ENCODE peak calls at places on chromosomes 4 and X, in seven cellular contexts. N is Jurkat, Clone E6-1; F is NB4; E is left ventricle myocardium inferior; J is hepatocyte; T is dorsolateral prefrontal cortex; X is astrocyte of the spinal cord. Y is an unnamed sample.

GRCh38 chr4:113849771-113850170 is 88.2 kb upstream of the CAMK2D start:
- DNase-seq in T (peak; percentile 16), N (no peak), X (no peak), F (no peak), J (no peak), E (peak; percentile 37), Y (peak; percentile 66)

GRCh38 chr4:1194028-1194900 is 21.9 kb upstream of the SPON2 start:
- DNase-seq in E (peak; percentile 85), J (peak; percentile 36), X (peak; percentile 53), N (no peak), T (no peak), F (peak; percentile 85), Y (peak; percentile 64)

GRCh38 chrX:38882894-38883620 is 81.8 kb downstream of the MID1IP1 start:
- DNase-seq in J (no peak), N (no peak), E (no peak), X (peak; percentile 89), F (peak; percentile 33), T (no peak), Y (peak; percentile 96)

GRCh38 chr4:183426507-183426906 is 17.9 kb upstream of the CDKN2AIP start:
- DNase-seq in X (no peak), E (no peak), N (no peak), T (no peak), F (no peak), J (no peak), Y (no peak)

GRCh38 chrX:111100191-111100590 is 4.2 kb downstream of the PAK3 start:
- DNase-seq in N (no peak), T (no peak), F (peak; percentile 48), X (peak; percentile 35), J (peak; percentile 57), E (no peak), Y (peak; percentile 41)

GRCh38 chrX:53435997-53436396 is 1.8 kb upstream of the HSD17B10 start:
- DNase-seq in N (peak; percentile 63), F (peak; percentile 83), X (peak; percentile 71), E (peak; percentile 36), T (peak; percentile 40), J (peak; percentile 71), Y (peak; percentile 71)

GRCh38 chrX:154017766-154018517 is 1.8 kb downstream of the IRAK1 start:
- DNase-seq in E (no peak), N (no peak), T (no peak), X (no peak), F (no peak), J (no peak), Y (no peak)

GRCh38 chr4:6472387-6473263 is at the start of gene PPP2R2C:
- DNase-seq in N (no peak), T (no peak), J (no peak), F (no peak), X (no peak), E (no peak), Y (no peak)

GRCh38 chr4:54237770-54238169 is 8.7 kb downstream of the PDGFRA start:
- DNase-seq in N (no peak), J (no peak), X (no peak), F (no peak), T (no peak), E (no peak), Y (no peak)

GRCh38 chrX:119503484-119503861 is 35.2 kb downstream of the SLC25A5 start:
- DNase-seq in E (no peak), T (no peak), X (peak; percentile 88), N (no peak), J (peak; percentile 33), F (no peak), Y (peak; percentile 82)

GRCh38 chr4:72896515-72896914 is 173.0 kb downstream of the COX18 start:
- DNase-seq in F (no peak), X (peak; percentile 73), T (no peak), E (no peak), J (peak; percentile 46), N (no peak), Y (peak; percentile 81)

GRCh38 chrX:44043496-44043895 is 70.3 kb upstream of the NDP start:
- DNase-seq in T (no peak), E (no peak), F (no peak), J (no peak), X (no peak), N (no peak), Y (peak; percentile 39)

GRCh38 chr4:76897522-76898384 is at the start of gene SOWAHB:
- DNase-seq in X (no peak), F (no peak), E (no peak), N (no peak), J (peak; percentile 90), T (peak; percentile 12), Y (no peak)
- H3K4me3 ChIP-seq in X (peak within 1 kb of the TSS; percentile 39), F (no peak within 1 kb of the TSS), E (peak within 1 kb of the TSS; percentile 65), N (no peak within 1 kb of the TSS), J (peak within 1 kb of the TSS; percentile 73), T (peak within 1 kb of the TSS; percentile 40), Y (no peak within 1 kb of the TSS)

GRCh38 chrX:42220722-42221121 is 297.4 kb upstream of the CASK start:
- DNase-seq in N (no peak), F (no peak), J (no peak), X (no peak), T (no peak), E (no peak), Y (no peak)

GRCh38 chrX:42220083-42220482 is 296.7 kb upstream of the CASK start:
- DNase-seq in F (no peak), X (no peak), T (no peak), N (no peak), J (no peak), E (no peak), Y (no peak)

DNA sequence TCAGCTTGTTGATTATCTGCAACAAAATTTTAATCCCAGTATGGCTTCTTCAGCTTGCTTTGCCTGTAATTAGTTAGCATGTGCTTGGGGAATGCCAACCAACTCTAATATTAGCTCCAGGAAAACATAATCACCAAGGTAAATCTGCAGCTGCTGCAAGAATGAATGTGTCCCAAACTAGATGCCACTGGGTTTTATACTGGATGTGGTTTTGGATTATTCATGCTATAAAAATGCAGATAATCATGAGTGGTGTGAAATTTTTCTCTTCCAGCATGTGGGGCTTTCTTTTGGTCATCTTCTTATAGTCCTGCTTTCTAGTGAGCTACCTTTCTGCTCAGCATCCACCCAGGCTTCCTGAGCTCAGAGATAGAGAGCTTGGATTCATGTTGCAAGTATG is 295.9 kb upstream of the CASK start:
- DNase-seq in T (no peak), F (no peak), N (no peak), X (no peak), J (no peak), E (no peak), Y (no peak)
- H3K4me3 ChIP-seq in T (no peak overlapping the region), F (no peak overlapping the region), N (no peak overlapping the region), X (no peak overlapping the region), J (no peak overlapping the region), E (no peak overlapping the region), Y (no peak overlapping the region)

GRCh38 chr4:158861281-158861680 is 92.5 kb downstream of the FNIP2 start:
- DNase-seq in J (no peak), E (no peak), N (no peak), F (no peak), T (no peak), X (no peak), Y (no peak)
- H3K4me3 ChIP-seq in J (no peak overlapping the region), E (no peak overlapping the region), N (no peak overlapping the region), F (no peak overlapping the region), T (no peak overlapping the region), X (no peak overlapping the region), Y (no peak overlapping the region)

DNA sequence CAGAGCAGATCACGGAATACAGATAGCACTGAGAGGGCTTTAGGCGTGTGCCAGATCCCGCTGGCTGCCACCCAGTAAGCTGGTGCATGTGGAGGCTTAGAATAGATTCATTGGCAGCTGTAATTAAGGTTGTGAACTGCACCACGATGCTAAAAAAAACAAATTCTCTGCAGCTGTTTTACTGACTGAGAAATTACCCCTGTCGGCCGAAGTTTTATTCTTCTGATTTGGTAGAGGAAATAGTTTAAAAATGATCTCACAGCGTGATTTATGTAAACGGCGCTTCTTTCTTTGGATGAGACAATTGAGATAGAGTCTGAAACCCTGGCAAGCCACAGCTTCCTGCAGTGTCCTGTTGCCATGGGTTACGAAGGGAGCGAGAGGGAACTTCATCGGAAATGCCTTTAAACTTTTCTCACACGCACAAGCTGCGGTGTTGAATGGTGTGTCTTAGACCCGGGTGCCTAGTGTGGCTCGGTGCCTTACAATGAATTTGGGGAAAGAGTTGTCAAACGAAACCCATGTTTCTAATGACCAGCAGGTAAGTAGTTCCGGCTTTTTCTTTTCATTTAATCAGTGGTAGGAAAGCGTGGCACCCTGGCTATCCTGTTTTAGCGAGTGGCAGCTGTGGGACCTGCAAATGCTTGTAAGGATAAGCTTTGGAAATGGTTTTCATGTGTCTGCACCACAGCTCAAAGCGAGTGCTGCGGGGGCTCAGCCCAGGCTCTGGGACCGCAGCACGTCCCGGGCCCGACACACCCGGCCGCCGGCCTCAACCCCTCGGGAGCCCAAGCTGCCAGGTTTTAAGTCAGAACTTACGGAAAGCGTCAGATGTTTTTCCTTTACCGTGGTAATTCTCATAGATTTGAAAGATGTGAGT is 71.7 kb upstream of the HGFAC start:
- DNase-seq in J (peak; percentile 55), F (peak; percentile 87), E (peak; percentile 66), T (peak; percentile 67), N (peak; percentile 90), X (peak; percentile 89), Y (peak; percentile 82)
- H3K4me3 ChIP-seq in J (no peak overlapping the region), F (peak overlapping the region; percentile 10), E (peak overlapping the region; percentile 60), T (peak overlapping the region; percentile 13), N (peak overlapping the region; percentile 45), X (peak overlapping the region; percentile 28), Y (peak overlapping the region; percentile 10)

GRCh38 chrX:130111220-130111934 is 1.1 kb upstream of the ELF4 start:
- DNase-seq in J (no peak), N (no peak), X (peak; percentile 12), T (no peak), F (peak; percentile 46), E (no peak), Y (no peak)
- H3K4me3 ChIP-seq in J (no peak overlapping the region), N (no peak overlapping the region), X (peak overlapping the region; percentile 20), T (no peak overlapping the region), F (peak overlapping the region; percentile 28), E (peak overlapping the region; percentile 72), Y (peak overlapping the region; percentile 4)

GRCh38 chrX:22314211-22314610 is 41.5 kb downstream of the CBLL2 start:
- DNase-seq in X (no peak), N (no peak), J (no peak), F (no peak), T (no peak), E (no peak), Y (peak; percentile 10)
- H3K4me3 ChIP-seq in X (no peak overlapping the region), N (no peak overlapping the region), J (no peak overlapping the region), F (no peak overlapping the region), T (no peak overlapping the region), E (no peak overlapping the region), Y (no peak overlapping the region)

DNA sequence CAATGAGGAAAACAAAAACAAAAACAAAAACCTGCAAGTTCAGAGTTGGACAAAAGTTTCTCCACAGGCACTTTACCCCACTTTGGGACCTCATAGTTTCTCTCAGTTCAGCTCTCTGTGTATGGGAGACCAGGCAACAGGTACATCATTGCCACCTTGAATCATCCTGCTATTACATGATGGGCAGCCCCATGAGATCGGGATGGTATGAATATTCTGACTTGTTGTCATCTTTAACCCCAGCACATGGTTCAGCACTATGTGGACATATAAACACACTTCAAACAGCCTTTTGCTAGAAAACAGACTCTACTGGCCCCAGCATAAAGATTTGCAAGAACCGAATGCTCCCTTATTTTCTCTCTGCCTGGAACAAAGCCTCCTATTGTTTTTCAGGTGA is 176.9 kb upstream of the SCML1 start:
- DNase-seq in J (no peak), T (no peak), F (no peak), E (no peak), X (no peak), N (no peak), Y (no peak)
- H3K4me3 ChIP-seq in J (no peak overlapping the region), T (no peak overlapping the region), F (no peak overlapping the region), E (no peak overlapping the region), X (no peak overlapping the region), N (no peak overlapping the region), Y (no peak overlapping the region)